ENCODE peak calls at places on chromosome 10, in ten cellular contexts. O is stomach, I is sigmoid colon, Z is heart left ventricle, J is ovary, G is A549, M is transverse colon, P is K562, L is prostate gland, A is tibial nerve. R is an unnamed sample.

GRCh38 chr10:98446121-98446655 is 547 bp downstream of the HPS1 start:
- DNase-seq in Z (no peak), O (peak), G (peak), J (peak), M (peak), I (peak), A (no peak), P (no peak), L (no peak), R (peak)

GRCh38 chr10:13788320-13788600 is 201.5 kb downstream of the PRPF18 start:
- DNase-seq in Z (no peak), G (no peak), O (no peak), P (no peak), J (no peak), L (no peak), M (no peak), I (no peak), A (no peak), R (no peak)

GRCh38 chr10:129085821-129086220 is 381.2 kb upstream of the MGMT start:
- DNase-seq in O (no peak), I (no peak), L (no peak), A (no peak), Z (no peak), P (no peak), G (no peak), M (no peak), J (no peak), R (no peak)

GRCh38 chr10:79347226-79347893 is at the start of gene PPIF:
- DNase-seq in G (peak), L (peak), A (peak), J (peak), P (peak), O (peak), Z (peak), M (peak), I (peak), R (peak)

GRCh38 chr10:119658274-119658673 is 7.1 kb downstream of the BAG3 start:
- DNase-seq in G (peak), J (peak), O (peak), A (peak), P (peak), M (peak), L (peak), Z (peak), I (peak), R (peak)

GRCh38 chr10:11986593-11987216 is 55.9 kb downstream of the UPF2 start:
- DNase-seq in P (peak), G (peak), L (peak), Z (peak), I (peak), O (peak), J (peak), M (peak), A (peak), R (peak)

GRCh38 chr10:29806350-29806788 is 171.6 kb upstream of the SVIL start:
- DNase-seq in Z (no peak), G (no peak), M (no peak), A (no peak), J (no peak), L (no peak), I (no peak), P (no peak), O (no peak), R (no peak)

GRCh38 chr10:43237128-43237527 is 29.7 kb downstream of the RASGEF1A start:
- DNase-seq in G (no peak), I (peak), J (no peak), A (no peak), O (no peak), Z (peak), M (peak), L (no peak), P (no peak), R (no peak)

GRCh38 chr10:132575320-132576201 is 38.0 kb downstream of the INPP5A start:
- DNase-seq in G (no peak), L (peak), P (no peak), O (peak), Z (no peak), M (no peak), J (peak), A (no peak), I (no peak), R (no peak)

GRCh38 chr10:131946321-131946751 is 35.4 kb downstream of the BNIP3 start:
- DNase-seq in G (peak), A (no peak), I (peak), Z (no peak), J (no peak), M (no peak), O (no peak), P (no peak), L (no peak), R (no peak)

GRCh38 chr10:115851689-115852088 is 421.3 kb downstream of the GFRA1 start:
- DNase-seq in P (no peak), M (no peak), I (no peak), A (no peak), L (no peak), Z (no peak), G (no peak), J (no peak), O (no peak), R (no peak)

GRCh38 chr10:104681485-104681884 is 40.4 kb downstream of the SORCS3 start:
- DNase-seq in I (no peak), G (no peak), M (no peak), O (no peak), A (no peak), P (no peak), Z (no peak), L (no peak), J (no peak), R (no peak)

GRCh38 chr10:11005626-11006427 is 11.8 kb upstream of the CELF2 start:
- DNase-seq in Z (no peak), L (no peak), G (no peak), O (no peak), J (no peak), A (no peak), P (no peak), I (no peak), M (no peak), R (no peak)

GRCh38 chr10:51103818-51104217 is 29.5 kb downstream of the PRKG1 start:
- DNase-seq in A (no peak), L (no peak), G (no peak), I (no peak), O (no peak), M (no peak), P (no peak), Z (no peak), J (no peak), R (no peak)

GRCh38 chr10:71433983-71434744 is 37.4 kb downstream of the CDH23 start:
- DNase-seq in L (no peak), M (no peak), G (no peak), P (no peak), A (no peak), J (peak), O (peak), I (no peak), Z (no peak), R (no peak)

GRCh38 chr10:121956111-121957061 is 18.6 kb downstream of the NSMCE4A start:
- DNase-seq in M (no peak), O (no peak), P (no peak), Z (no peak), J (no peak), I (no peak), A (no peak), G (no peak), L (no peak), R (no peak)

GRCh38 chr10:109062371-109062770 is 860.9 kb downstream of the XPNPEP1 start:
- DNase-seq in G (no peak), I (no peak), A (no peak), M (no peak), L (no peak), Z (no peak), P (no peak), O (no peak), J (no peak), R (no peak)

GRCh38 chr10:8583096-8583495 is 528.6 kb downstream of the GATA3 start:
- DNase-seq in L (no peak), P (no peak), G (no peak), A (no peak), Z (no peak), J (no peak), O (no peak), I (no peak), M (no peak), R (no peak)

GRCh38 chr10:127150136-127150535 is 46.3 kb downstream of the INSYN2A start:
- DNase-seq in A (no peak), O (no peak), I (no peak), Z (no peak), L (no peak), G (peak), P (no peak), J (no peak), M (no peak), R (no peak)

GRCh38 chr10:116756277-116756676 is 13.9 kb upstream of the HSPA12A start:
- DNase-seq in G (no peak), P (no peak), L (peak), J (no peak), A (peak), Z (no peak), I (peak), O (no peak), M (peak), R (peak)

DNA sequence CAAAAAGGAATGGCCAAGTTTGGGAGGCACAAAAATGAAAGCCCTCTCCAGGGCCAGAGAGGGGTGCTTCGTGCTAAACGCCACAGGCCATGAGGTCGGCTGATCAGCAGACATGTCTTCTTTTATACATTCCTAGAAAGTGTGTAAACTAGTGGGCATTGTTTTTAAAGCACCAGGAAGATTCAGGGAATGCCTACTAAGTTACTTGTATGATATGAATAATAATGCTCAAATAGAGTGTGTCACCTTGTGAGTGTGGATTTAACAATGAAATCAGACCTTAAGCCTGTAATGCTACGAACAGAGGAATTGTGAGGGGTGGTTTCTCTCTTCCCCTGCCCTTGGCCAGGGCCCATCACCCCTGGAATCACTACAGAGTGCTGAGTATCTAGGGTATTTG is 167.5 kb upstream of the ITGB1 start:
- DNase-seq in J (no peak), A (no peak), G (no peak), L (no peak), I (no peak), O (no peak), M (no peak), P (no peak), Z (no peak), R (no peak)
- H3K27ac ChIP-seq in J (no peak), A (peak), G (no peak), L (no peak), I (peak), O (no peak), M (no peak), P (no peak), Z (peak), R (peak)

GRCh38 chr10:118343115-118343514 is 991 bp upstream of the FAM204A start:
- DNase-seq in M (no peak), J (no peak), Z (no peak), L (no peak), I (no peak), P (no peak), G (peak), A (no peak), O (no peak), R (no peak)

GRCh38 chr10:118342638-118343020 is 505 bp upstream of the FAM204A start:
- DNase-seq in M (no peak), P (peak), A (no peak), O (no peak), L (no peak), I (no peak), Z (no peak), J (no peak), G (no peak), R (no peak)

GRCh38 chr10:118343549-118343948 is 1.4 kb upstream of the FAM204A start:
- DNase-seq in A (no peak), M (no peak), G (no peak), L (no peak), O (no peak), I (no peak), Z (no peak), J (no peak), P (no peak), R (no peak)

GRCh38 chr10:118340486-118340885 is 1.6 kb downstream of the FAM204A start:
- DNase-seq in O (no peak), A (no peak), P (peak), I (no peak), J (no peak), G (no peak), Z (no peak), L (no peak), M (no peak), R (no peak)

DNA sequence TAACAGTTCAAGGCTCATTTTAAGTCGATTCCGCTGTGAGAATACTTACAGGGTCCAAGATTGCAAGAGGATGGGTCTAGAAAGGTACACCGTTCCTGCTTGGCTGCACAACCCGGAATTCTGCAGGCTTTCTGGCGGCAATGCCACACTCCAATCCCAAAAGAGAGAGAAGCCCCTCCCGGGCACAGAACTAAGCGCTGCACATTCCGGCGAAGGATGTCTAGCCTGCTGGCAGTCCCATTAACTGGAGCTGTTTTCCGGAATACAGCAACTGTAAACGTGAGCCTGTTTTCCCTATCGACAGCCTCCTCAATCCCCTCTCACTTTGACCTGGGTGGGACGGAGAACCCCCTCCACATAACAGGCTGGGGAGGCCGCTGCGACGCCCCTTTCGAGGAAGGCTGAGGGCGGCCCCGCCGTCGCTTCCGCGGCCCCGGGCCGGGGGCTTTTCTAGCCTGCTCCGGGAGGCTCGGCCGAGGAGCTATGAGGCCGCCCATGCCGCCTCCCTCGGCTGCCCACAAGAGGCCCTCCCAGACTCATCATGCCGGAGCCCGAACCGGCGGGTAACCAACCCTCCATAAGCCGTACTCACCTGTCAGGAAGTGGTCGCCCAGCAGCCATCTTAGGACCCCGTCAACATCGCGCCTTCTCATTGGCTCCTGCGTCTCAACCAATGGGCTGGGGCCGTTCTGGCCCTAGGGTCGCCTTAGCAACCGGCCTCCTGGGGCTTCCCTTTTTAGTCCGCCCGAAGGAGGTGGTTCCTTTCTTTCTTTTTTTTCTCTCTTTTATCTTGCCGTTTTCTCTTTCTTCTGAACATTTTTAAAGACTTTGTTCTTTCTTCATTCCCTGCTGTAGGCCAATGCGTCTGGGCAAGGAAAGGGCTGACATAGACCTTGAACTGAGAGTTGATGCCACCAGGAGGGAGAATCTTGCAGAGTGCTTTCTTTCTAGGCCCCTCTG is at the start of gene FAM204A:
- DNase-seq in I (peak), P (peak), A (peak), M (peak), J (peak), L (peak), O (peak), Z (peak), G (peak), R (peak)
- TF ChIP-seq POLR2A in I (no peak), P (peak), A (no peak), M (peak), J (peak), L (peak), O (no peak), Z (no peak), G (peak), R (peak)

DNA sequence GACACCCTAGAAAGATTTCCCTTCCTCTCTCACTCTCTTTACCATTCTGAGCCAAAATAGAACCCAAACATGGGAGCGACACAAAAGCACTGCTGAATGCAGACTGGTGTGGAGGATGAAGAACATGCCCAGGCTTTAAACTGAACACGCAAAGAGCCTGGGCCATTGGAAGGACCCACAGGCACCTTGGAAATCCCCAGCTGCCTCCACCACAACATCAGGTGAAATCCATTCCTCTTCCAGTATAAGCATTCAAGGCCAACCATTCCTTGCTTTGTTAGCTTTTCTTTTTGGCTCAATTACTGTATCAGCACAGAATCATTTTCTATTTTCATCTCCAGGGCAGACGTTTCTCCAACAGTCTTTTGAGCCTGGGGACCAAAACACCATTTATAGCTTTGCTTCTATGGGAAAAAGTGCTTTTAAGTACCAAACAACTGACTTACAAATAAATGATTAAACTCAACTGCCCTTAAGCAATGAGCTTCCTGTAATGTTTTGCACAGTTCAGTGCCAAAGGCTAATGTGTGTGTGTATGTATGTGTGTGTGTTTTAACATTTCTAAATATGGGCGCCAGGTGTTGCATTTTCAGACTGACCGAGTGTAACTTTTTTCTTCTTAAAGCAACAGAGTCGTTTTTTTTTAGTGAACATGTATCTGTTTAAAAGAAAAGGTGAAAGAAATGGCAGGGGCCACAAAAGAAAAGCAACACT is 16.2 kb upstream of the BLNK start:
- DNase-seq in J (no peak), G (no peak), O (peak), M (no peak), P (no peak), L (peak), A (no peak), I (no peak), Z (no peak), R (no peak)
- H3K27ac ChIP-seq in J (no peak), G (no peak), O (peak), M (peak), P (no peak), L (peak), A (peak), I (peak), Z (no peak), R (no peak)

GRCh38 chr10:15084502-15084922 is 4.1 kb downstream of the ACBD7 start:
- DNase-seq in O (peak), M (peak), J (peak), I (no peak), L (peak), Z (no peak), G (peak), A (no peak), P (peak), R (peak)

GRCh38 chr10:15088428-15089261 is at the start of gene ACBD7:
- DNase-seq in O (peak), A (peak), J (peak), Z (peak), L (peak), M (peak), G (peak), P (peak), I (peak), R (peak)

DNA sequence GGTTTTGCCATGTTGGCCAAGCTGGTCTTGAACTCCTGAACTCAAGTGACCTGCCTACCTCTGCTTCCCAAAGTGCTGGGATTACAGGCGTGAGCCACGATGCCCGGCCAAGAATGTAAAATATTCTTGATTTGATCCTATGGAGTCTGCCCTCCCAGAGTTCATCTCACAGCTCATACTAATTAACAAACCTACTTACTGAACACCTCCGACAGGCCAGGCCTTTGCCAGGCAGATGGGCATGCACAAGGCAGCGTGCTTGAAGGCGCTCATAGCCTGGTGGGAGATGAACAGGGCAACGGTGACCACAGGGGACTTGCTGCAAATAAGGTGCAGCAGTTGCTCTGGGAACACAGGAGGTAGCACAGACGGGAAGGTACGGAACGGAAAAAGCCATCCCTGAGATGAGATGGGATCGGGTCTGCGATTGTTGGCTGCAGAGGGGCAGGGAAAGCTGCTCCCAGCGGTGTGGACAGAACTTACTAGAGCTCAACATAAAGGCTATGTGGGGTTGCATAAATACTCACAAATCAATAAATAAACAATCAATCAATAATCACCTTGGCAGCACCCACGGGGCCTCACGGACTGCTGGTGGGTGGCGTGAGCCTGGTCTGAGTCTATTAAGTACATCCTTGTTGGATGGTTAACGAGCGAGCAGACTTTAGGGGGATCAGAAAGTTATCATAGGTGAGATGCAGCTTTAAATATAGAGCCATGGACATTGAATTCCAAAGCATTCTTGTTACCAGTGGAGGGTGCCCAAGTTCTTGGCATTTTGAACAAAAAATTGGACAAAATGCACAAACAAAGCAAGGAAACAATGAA is 4.7 kb downstream of the ACBD7 start:
- DNase-seq in G (no peak), A (no peak), M (no peak), J (no peak), O (no peak), P (no peak), Z (no peak), L (no peak), I (no peak), R (no peak)
- TF ChIP-seq POLR2A in G (no peak), A (no peak), M (no peak), J (no peak), O (no peak), P (no peak), Z (no peak), L (no peak), I (no peak), R (no peak)

DNA sequence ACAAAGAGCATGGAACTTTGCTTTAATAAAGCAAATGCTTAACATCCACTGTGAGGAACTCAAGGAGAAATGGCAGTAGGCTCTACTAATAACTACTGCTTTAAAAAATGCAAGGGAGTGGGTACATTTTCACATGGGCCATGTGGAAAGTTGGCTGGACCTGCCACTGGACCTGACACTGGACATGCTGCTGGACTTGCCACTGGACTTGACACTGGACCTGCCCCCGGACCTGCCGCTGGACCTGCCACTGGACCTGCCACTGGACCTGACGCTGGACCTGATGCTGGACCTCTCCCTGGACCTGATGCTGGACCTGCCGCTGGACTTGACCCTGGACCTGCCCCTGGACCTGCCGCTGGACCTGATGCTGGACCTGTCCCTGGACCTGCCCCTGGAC is 32.6 kb downstream of the DIP2C start:
- DNase-seq in J (no peak), M (no peak), P (no peak), O (no peak), A (no peak), I (no peak), G (no peak), Z (no peak), L (no peak), R (no peak)
- H3K27ac ChIP-seq in J (no peak), M (no peak), P (no peak), O (peak), A (no peak), I (no peak), G (no peak), Z (no peak), L (no peak), R (no peak)